ENCODE peak calls at places on chromosomes 1 and 21, in six cellular contexts. One of them, this sample, is unnamed.

GRCh38 chr1:198465201-198466144 is 75.0 kb downstream of the ATP6V1G3 start:
- DNase-seq in globus pallidus: peak; percentile 27
- DNase-seq in OCI-LY7: peak; percentile 62
- DNase-seq in NCI-H1694 treated with DMSO at 0.1 percent for 48 hours: peak; percentile 66
- DNase-seq in epithelial cell of proximal tubule: peak; percentile 19
- DNase-seq in cardiac muscle cell: peak; percentile 74
- DNase-seq in this sample: peak; percentile 67

GRCh38 chr1:42936309-42937078 is 22.2 kb downstream of the SLC2A1 start:
- DNase-seq in globus pallidus: no peak
- DNase-seq in OCI-LY7: peak; percentile 32
- DNase-seq in NCI-H1694 treated with DMSO at 0.1 percent for 48 hours: no peak
- DNase-seq in epithelial cell of proximal tubule: no peak
- DNase-seq in cardiac muscle cell: peak; percentile 60
- DNase-seq in this sample: no peak

GRCh38 chr1:202852163-202852904 is 36.6 kb downstream of the RABIF start:
- DNase-seq in globus pallidus: no peak
- DNase-seq in OCI-LY7: peak; percentile 47
- DNase-seq in NCI-H1694 treated with DMSO at 0.1 percent for 48 hours: no peak
- DNase-seq in epithelial cell of proximal tubule: no peak
- DNase-seq in cardiac muscle cell: peak; percentile 80
- DNase-seq in this sample: peak; percentile 62

GRCh38 chr21:41684381-41685245 is 82.2 kb downstream of the RIPK4 start:
- DNase-seq in globus pallidus: no peak
- DNase-seq in OCI-LY7: no peak
- DNase-seq in NCI-H1694 treated with DMSO at 0.1 percent for 48 hours: no peak
- DNase-seq in epithelial cell of proximal tubule: peak; percentile 18
- DNase-seq in cardiac muscle cell: peak; percentile 68
- DNase-seq in this sample: no peak

GRCh38 chr1:54716299-54717047 is 812 bp downstream of the TTC4 start:
- DNase-seq in globus pallidus: no peak
- DNase-seq in OCI-LY7: no peak
- DNase-seq in NCI-H1694 treated with DMSO at 0.1 percent for 48 hours: no peak
- DNase-seq in epithelial cell of proximal tubule: peak; percentile 30
- DNase-seq in cardiac muscle cell: no peak
- DNase-seq in this sample: peak; percentile 34

GRCh38 chr1:164602142-164602429 is 43.1 kb downstream of the PBX1 start:
- DNase-seq in globus pallidus: no peak
- DNase-seq in OCI-LY7: no peak
- DNase-seq in NCI-H1694 treated with DMSO at 0.1 percent for 48 hours: no peak
- DNase-seq in epithelial cell of proximal tubule: no peak
- DNase-seq in cardiac muscle cell: no peak
- DNase-seq in this sample: no peak

GRCh38 chr1:64228181-64228957 is 24.9 kb downstream of the UBE2U start:
- DNase-seq in globus pallidus: no peak
- DNase-seq in OCI-LY7: no peak
- DNase-seq in NCI-H1694 treated with DMSO at 0.1 percent for 48 hours: no peak
- DNase-seq in epithelial cell of proximal tubule: no peak
- DNase-seq in cardiac muscle cell: no peak
- DNase-seq in this sample: no peak

GRCh38 chr1:205666372-205667166 is 13.7 kb downstream of the SLC45A3 start:
- DNase-seq in globus pallidus: no peak
- DNase-seq in OCI-LY7: peak; percentile 35
- DNase-seq in NCI-H1694 treated with DMSO at 0.1 percent for 48 hours: no peak
- DNase-seq in epithelial cell of proximal tubule: no peak
- DNase-seq in cardiac muscle cell: no peak
- DNase-seq in this sample: no peak

GRCh38 chr1:7050751-7051665 is 265.8 kb downstream of the CAMTA1 start:
- DNase-seq in globus pallidus: no peak
- DNase-seq in OCI-LY7: no peak
- DNase-seq in NCI-H1694 treated with DMSO at 0.1 percent for 48 hours: no peak
- DNase-seq in epithelial cell of proximal tubule: no peak
- DNase-seq in cardiac muscle cell: no peak
- DNase-seq in this sample: no peak

GRCh38 chr1:22922640-22923039 is 50.0 kb downstream of the LACTBL1 start:
- DNase-seq in globus pallidus: no peak
- DNase-seq in OCI-LY7: no peak
- DNase-seq in NCI-H1694 treated with DMSO at 0.1 percent for 48 hours: no peak
- DNase-seq in epithelial cell of proximal tubule: no peak
- DNase-seq in cardiac muscle cell: peak; percentile 21
- DNase-seq in this sample: peak; percentile 48

GRCh38 chr1:57796609-57797008 is 372.7 kb upstream of the DAB1 start:
- DNase-seq in globus pallidus: no peak
- DNase-seq in OCI-LY7: no peak
- DNase-seq in NCI-H1694 treated with DMSO at 0.1 percent for 48 hours: no peak
- DNase-seq in epithelial cell of proximal tubule: peak; percentile 56
- DNase-seq in cardiac muscle cell: peak; percentile 5
- DNase-seq in this sample: no peak

GRCh38 chr1:215056584-215056983 is 26.0 kb upstream of the KCNK2 start:
- DNase-seq in globus pallidus: no peak
- DNase-seq in OCI-LY7: no peak
- DNase-seq in NCI-H1694 treated with DMSO at 0.1 percent for 48 hours: no peak
- DNase-seq in epithelial cell of proximal tubule: no peak
- DNase-seq in cardiac muscle cell: peak; percentile 11
- DNase-seq in this sample: no peak

GRCh38 chr1:33120436-33121231 is 39.7 kb downstream of the AZIN2 start:
- DNase-seq in globus pallidus: no peak
- DNase-seq in OCI-LY7: no peak
- DNase-seq in NCI-H1694 treated with DMSO at 0.1 percent for 48 hours: no peak
- DNase-seq in epithelial cell of proximal tubule: no peak
- DNase-seq in cardiac muscle cell: no peak
- DNase-seq in this sample: no peak

This sample was measured in dermis microvascular lymphatic vessel endothelial cell.